ENCODE peak calls at places on chromosomes 13 and 19, in ten cellular contexts. L is stomach, X is upper lobe of left lung, I is SK-N-SH, S is H1, K is spleen, G is esophagus muscularis mucosa, F is suprapubic skin, J is HepG2, M is HL-60. D is an unnamed sample.

GRCh38 chr13:98399756-98400155 is 177.2 kb downstream of the STK24 start:
- DNase-seq in I (no peak), J (no peak), G (no peak), S (no peak), F (no peak), M (no peak), X (no peak), L (no peak), K (no peak), D (no peak)

GRCh38 chr13:39144941-39145533 is 106.8 kb downstream of the NHLRC3 start:
- DNase-seq in S (peak), X (no peak), F (peak), J (no peak), G (no peak), K (no peak), M (peak), L (peak), I (peak), D (peak)

GRCh38 chr19:49758292-49758691 is 4.8 kb downstream of the TSKS start:
- DNase-seq in K (no peak), S (no peak), J (no peak), L (no peak), I (no peak), F (no peak), G (no peak), X (no peak), M (no peak), D (no peak)

GRCh38 chr19:4352701-4353121 is 9.3 kb downstream of the MPND start:
- DNase-seq in X (no peak), I (peak), M (peak), L (no peak), S (no peak), G (no peak), F (peak), J (peak), K (peak), D (peak)

GRCh38 chr19:29806098-29806866 is 5.5 kb upstream of the CCNE1 start:
- DNase-seq in G (no peak), L (no peak), I (peak), M (no peak), X (no peak), F (no peak), S (no peak), K (peak), J (peak), D (no peak)

GRCh38 chr19:4755459-4755858 is 31.8 kb upstream of the DPP9 start:
- DNase-seq in L (no peak), F (no peak), M (no peak), K (no peak), J (no peak), G (no peak), X (no peak), I (no peak), S (no peak), D (no peak)

GRCh38 chr19:53467138-53467502 is 413 bp upstream of the ZNF813 start:
- DNase-seq in F (no peak), S (no peak), I (peak), X (peak), L (no peak), M (no peak), G (no peak), K (peak), J (no peak), D (no peak)

GRCh38 chr13:95296326-95296939 is 4.8 kb downstream of the ABCC4 start:
- DNase-seq in J (peak), G (no peak), X (no peak), S (no peak), M (peak), L (peak), I (peak), F (no peak), K (no peak), D (no peak)

GRCh38 chr13:35475960-35476943 is at the start of gene MAB21L1:
- DNase-seq in X (peak), J (no peak), M (peak), S (no peak), G (no peak), F (no peak), K (peak), L (peak), I (peak), D (no peak)

GRCh38 chr13:66586489-66586888 is 643.6 kb downstream of the PCDH9 start:
- DNase-seq in G (no peak), F (no peak), K (no peak), M (peak), J (no peak), S (no peak), X (no peak), I (no peak), L (no peak), D (no peak)

GRCh38 chr13:109408596-109409382 is 377.6 kb downstream of the IRS2 start:
- DNase-seq in I (no peak), G (peak), S (no peak), L (no peak), M (no peak), F (no peak), K (no peak), X (no peak), J (no peak), D (no peak)

GRCh38 chr19:45247136-45247535 is 1.9 kb upstream of the EXOC3L2 start:
- DNase-seq in G (no peak), J (no peak), K (no peak), I (no peak), M (no peak), X (peak), S (no peak), L (no peak), F (no peak), D (no peak)

DNA sequence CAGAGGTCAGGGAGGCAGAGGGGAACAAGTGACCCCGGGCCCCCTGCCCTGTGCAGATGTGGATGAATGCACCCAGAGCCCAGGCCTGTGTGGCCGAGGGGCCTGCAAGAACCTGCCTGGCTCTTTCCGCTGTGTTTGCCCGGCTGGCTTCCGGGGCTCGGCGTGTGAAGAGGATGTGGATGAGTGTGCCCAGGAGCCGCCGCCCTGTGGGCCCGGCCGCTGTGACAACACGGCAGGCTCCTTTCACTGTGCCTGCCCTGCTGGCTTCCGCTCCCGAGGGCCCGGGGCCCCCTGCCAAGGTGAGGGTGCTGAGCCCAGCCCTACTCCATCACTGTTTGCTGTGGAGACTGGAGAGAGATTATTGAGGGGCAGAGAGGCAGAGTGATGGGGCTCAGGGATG is 9.9 kb downstream of the LTBP4 start:
- DNase-seq in L (peak), M (no peak), K (peak), X (peak), G (no peak), S (no peak), J (no peak), F (no peak), I (no peak), D (no peak)
- TF ChIP-seq POLR2AphosphoS5 in L (no peak), M (no peak), K (no peak), X (no peak), G (no peak), S (no peak), J (no peak), F (no peak), I (no peak), D (no peak)

GRCh38 chr19:40831502-40832430 is 18.5 kb downstream of the CYP2A6 start:
- DNase-seq in I (no peak), X (no peak), L (no peak), G (no peak), K (no peak), S (no peak), M (peak), F (no peak), J (peak), D (no peak)
- TF ChIP-seq POLR2AphosphoS5 in I (no peak), X (peak), L (no peak), G (no peak), K (no peak), S (no peak), M (no peak), F (peak), J (no peak), D (no peak)

GRCh38 chr19:46297700-46298476 is 1.0 kb downstream of the HIF3A start:
- DNase-seq in S (no peak), L (peak), M (no peak), X (peak), G (peak), K (no peak), I (peak), J (no peak), F (peak), D (no peak)

GRCh38 chr19:46299695-46300094 is 2.9 kb downstream of the HIF3A start:
- DNase-seq in M (peak), L (no peak), G (no peak), S (no peak), J (no peak), X (no peak), I (no peak), K (no peak), F (peak), D (no peak)

GRCh38 chr19:46296722-46297431 is at the start of gene HIF3A:
- DNase-seq in G (no peak), X (peak), L (peak), S (peak), J (no peak), I (peak), K (peak), F (peak), M (no peak), D (no peak)

GRCh38 chr19:46298477-46299003 is 1.7 kb downstream of the HIF3A start:
- DNase-seq in I (no peak), K (no peak), M (no peak), F (peak), G (no peak), S (no peak), X (no peak), J (no peak), L (no peak), D (no peak)

DNA sequence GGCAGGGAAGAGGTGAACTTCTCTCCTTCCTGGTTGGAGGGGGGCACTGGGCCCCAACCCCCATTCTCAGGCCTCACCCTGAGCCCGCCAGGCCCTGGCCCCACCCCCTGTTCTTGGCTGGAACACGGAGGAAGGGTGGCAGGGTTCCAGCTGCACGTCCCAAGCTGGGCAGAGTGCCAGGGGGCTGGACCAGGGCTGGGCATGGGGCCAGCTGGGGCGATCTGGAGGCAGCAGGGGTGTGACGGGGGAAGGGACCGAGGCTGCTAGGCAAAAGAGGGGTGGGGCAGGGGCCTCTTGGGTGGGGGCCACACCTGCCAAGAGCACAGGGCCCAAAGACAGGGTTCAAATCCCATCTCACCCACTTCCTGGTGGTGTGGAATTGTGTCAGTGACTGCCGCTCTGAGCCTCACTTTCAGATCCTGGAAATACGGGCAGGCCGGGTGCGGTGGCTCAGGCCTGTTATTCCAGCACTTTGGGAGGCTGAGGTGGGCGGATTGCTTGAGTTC is 2.2 kb downstream of the HIF3A start:
- DNase-seq in I (peak), X (peak), K (peak), G (peak), J (peak), L (peak), F (peak), S (no peak), M (peak), D (no peak)
- TF ChIP-seq POLR2AphosphoS5 in I (peak), X (peak), K (peak), G (peak), J (no peak), L (peak), F (peak), S (no peak), M (peak), D (no peak)

DNA sequence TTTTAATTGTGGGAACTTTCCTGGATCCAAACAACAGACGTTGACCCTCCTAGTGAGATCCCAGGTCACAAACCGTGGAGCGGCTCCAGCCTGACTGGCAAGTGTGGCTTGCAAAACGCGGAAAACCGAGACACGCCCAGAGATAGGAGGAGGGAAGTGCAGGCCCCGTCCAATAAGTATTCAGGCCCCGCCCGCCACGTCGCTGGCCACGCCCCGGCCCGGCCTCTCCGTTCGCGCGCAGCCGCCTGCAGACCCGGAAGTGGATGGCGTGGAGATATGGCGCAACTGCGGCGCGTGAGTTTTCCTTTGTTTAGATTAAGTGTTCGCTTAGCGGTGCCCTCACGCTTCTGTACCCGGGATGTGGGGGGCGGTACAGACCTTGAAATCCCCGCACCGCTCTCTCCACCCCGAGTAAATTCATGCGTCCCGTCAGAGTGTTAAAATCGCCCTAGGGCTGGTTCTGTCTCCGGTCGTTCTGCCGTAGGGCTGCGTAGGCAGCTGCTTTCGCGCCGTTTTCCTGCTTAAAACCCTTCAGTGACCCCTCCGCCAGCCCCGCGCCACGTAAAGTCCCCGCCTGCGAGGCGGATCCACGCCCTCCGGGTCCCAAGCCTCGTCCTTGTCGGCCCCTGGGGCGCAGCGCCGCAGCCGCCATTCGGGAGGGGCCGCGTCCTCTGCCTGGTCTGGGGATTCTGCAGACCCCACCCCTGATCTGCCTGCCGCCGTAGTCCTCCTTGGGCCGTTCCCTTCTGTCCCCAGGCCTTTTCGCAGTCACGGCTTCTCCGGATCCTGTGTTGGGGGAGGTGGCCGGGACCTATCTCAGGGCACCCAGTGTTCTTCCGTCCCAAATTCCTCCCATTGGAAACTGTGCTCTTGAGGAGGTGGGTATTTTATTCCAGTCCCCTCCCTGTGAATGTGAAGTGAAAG is at the start of gene ZNF766:
- DNase-seq in K (peak), S (peak), L (peak), X (peak), I (peak), M (peak), G (peak), J (peak), F (peak), D (peak)
- TF ChIP-seq POLR2AphosphoS5 in K (peak), S (peak), L (peak), X (peak), I (peak), M (peak), G (peak), J (peak), F (peak), D (peak)

DNA sequence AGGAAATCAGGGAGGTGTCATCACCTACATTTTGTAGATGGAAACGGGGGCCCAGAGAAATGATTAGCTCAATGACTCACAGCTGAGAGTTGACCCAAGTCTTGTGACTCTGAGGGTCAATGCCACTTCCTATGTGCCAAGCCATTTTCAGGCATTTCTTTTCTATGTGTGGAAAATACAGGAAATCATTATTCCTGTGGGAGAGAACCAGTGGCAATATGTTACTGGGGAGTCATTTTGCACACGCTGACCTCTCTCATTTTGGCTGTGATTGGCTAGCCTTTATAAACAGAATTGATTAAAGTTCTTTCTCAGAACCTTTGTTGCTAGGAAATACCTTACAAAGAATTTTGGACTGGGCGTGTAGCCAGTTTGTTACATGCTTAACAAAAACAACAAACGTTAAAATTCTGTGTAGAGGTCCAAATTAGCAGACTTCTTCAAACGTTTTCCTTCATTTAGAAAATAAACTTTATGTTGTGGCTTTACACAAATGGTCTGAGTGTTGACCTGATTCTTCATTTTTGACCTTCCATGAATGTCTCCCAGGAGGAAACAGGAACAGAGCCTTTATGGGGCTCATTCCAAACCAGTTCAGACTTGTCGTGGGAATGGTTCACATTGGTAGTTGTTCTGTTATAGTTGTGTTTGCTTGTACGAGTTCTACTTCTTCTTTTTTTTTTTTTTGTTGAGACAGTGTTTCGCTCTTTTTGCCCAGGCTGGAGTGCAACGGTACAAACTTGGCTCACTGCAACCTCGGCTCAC is 11.4 kb downstream of the PCCA start:
- DNase-seq in K (no peak), J (peak), L (peak), X (no peak), G (no peak), S (no peak), M (no peak), I (no peak), F (no peak), D (no peak)
- TF ChIP-seq POLR2AphosphoS5 in K (peak), J (no peak), L (no peak), X (no peak), G (no peak), S (no peak), M (no peak), I (no peak), F (no peak), D (no peak)

GRCh38 chr13:110712849-110713641 is 455 bp upstream of the ING1 start:
- DNase-seq in X (peak), F (peak), I (peak), L (peak), S (peak), G (peak), M (peak), J (peak), K (peak), D (peak)

GRCh38 chr13:110713981-110714797 is 689 bp downstream of the ING1 start:
- DNase-seq in G (no peak), K (peak), F (peak), J (peak), X (peak), M (peak), I (peak), L (peak), S (no peak), D (peak)

GRCh38 chr13:110713642-110713952 is at the start of gene ING1:
- DNase-seq in I (no peak), K (no peak), L (no peak), G (no peak), J (no peak), F (no peak), M (no peak), S (no peak), X (no peak), D (no peak)

GRCh38 chr13:110711778-110712070 is 1.8 kb upstream of the ING1 start:
- DNase-seq in J (peak), X (no peak), M (no peak), S (no peak), G (no peak), F (no peak), L (no peak), I (no peak), K (peak), D (no peak)

DNA sequence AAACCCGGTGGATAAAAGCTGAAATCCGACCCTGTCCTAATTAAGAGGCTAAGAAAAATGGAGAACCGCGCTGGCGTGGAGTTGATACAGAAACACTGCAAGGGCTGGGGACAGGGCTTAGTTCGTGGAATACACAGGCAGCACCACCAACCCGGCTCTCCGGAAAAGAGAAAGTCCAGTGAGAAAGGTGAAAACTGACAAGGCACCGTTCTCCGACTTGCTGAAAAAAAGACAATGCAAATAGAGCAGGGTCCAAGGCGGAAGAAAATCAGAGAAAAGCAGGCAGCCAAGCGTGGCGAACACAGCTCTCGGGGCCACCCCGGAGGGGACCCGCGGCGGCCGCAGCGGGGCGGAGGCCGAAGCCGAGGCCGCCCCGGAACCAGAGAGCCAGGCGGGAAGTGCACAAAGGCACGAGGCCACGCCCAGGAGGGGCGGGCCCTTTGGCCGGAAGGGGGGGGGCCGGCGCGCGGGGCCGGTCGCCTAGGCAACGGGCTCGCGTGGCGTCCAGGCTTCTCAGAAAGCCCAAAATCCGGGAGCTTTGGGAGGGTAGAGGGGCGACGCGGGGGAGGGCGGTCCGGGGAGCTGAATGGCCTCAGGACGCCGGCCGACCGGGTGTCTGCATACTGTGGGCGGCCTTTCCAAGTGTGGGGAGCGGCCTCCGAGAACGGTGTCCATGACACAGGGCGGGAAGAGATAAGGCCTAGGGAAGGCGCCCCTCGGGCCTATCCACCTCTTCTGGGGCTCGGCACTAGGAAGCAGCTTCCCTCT is 1.2 kb upstream of the ING1 start:
- DNase-seq in J (peak), G (peak), M (peak), S (no peak), K (peak), F (peak), X (peak), I (peak), L (peak), D (peak)
- TF ChIP-seq POLR2AphosphoS5 in J (peak), G (no peak), M (peak), S (no peak), K (peak), F (peak), X (peak), I (peak), L (peak), D (peak)

GRCh38 chr19:12838182-12838890 is at the start of gene MAST1:
- DNase-seq in X (peak), S (no peak), G (no peak), J (no peak), K (peak), L (peak), I (peak), M (peak), F (no peak), D (peak)

GRCh38 chr19:12840091-12841079 is 2.1 kb downstream of the MAST1 start:
- DNase-seq in J (no peak), I (peak), F (peak), M (peak), X (no peak), S (peak), G (no peak), K (no peak), L (peak), D (no peak)

GRCh38 chr19:12841094-12841493 is 2.8 kb downstream of the MAST1 start:
- DNase-seq in X (peak), L (no peak), M (no peak), I (peak), K (no peak), F (no peak), S (peak), G (no peak), J (no peak), D (no peak)

GRCh38 chr19:12837225-12837624 is 1.1 kb upstream of the MAST1 start:
- DNase-seq in I (no peak), J (no peak), L (no peak), X (no peak), F (no peak), M (no peak), K (no peak), S (no peak), G (no peak), D (no peak)

GRCh38 chr19:12838893-12839656 is 760 bp downstream of the MAST1 start:
- DNase-seq in I (peak), K (no peak), J (no peak), M (no peak), L (no peak), S (no peak), F (no peak), G (no peak), X (no peak), D (no peak)
- TF ChIP-seq POLR2AphosphoS5 in I (no peak), K (no peak), J (no peak), M (no peak), L (no peak), S (no peak), F (no peak), G (no peak), X (no peak), D (no peak)

D was measured in GM12892.